ENCODE peak calls at places on chromosomes 5 and 9, in six cellular contexts. R is neuronal stem cell, H is IMR-90, L is H9, B is mesenchymal stem cell, K is trophoblast cell. X is an unnamed sample.

GRCh38 chr5:139755892-139756671 is 39.5 kb upstream of the PSD2 start:
- DNase-seq in K (no peak), R (no peak), H (no peak), B (no peak), L (no peak), X (no peak)

GRCh38 chr5:151029179-151029855 is 8.9 kb downstream of the GPX3 start:
- DNase-seq in L (no peak), B (no peak), H (no peak), R (no peak), K (no peak), X (no peak)

GRCh38 chr9:110638381-110638954 is 30.1 kb upstream of the MUSK start:
- DNase-seq in R (no peak), B (peak), L (no peak), H (peak), K (no peak), X (no peak)

GRCh38 chr9:82011133-82011532 is 22.6 kb downstream of the SPATA31D1 start:
- DNase-seq in B (no peak), H (no peak), L (no peak), R (no peak), K (no peak), X (no peak)

GRCh38 chr5:139138790-139139189 is 59.4 kb downstream of the SIL1 start:
- DNase-seq in K (peak), L (peak), H (peak), R (no peak), B (peak), X (no peak)

GRCh38 chr5:180898621-180899246 is at the start of gene BTNL8:
- DNase-seq in R (no peak), K (no peak), B (no peak), L (no peak), H (no peak), X (no peak)

GRCh38 chr5:115179068-115179958 is 9.6 kb upstream of the TRIM36 start:
- DNase-seq in K (peak), R (peak), B (peak), L (peak), H (no peak), X (no peak)

GRCh38 chr5:159764283-159764927 is 151.9 kb upstream of the ADRA1B start:
- DNase-seq in H (peak), L (no peak), B (peak), R (no peak), K (peak), X (no peak)

GRCh38 chr5:31270396-31270795 is 76.9 kb downstream of the CDH6 start:
- DNase-seq in R (peak), L (no peak), H (peak), B (no peak), K (no peak), X (no peak)

GRCh38 chr5:61353293-61353692 is 21.2 kb downstream of the ZSWIM6 start:
- DNase-seq in K (no peak), H (no peak), B (no peak), R (no peak), L (no peak), X (no peak)
- H2AFZ ChIP-seq in K (no peak), H (no peak), B (no peak), R (no peak), L (no peak), X (no peak)

DNA sequence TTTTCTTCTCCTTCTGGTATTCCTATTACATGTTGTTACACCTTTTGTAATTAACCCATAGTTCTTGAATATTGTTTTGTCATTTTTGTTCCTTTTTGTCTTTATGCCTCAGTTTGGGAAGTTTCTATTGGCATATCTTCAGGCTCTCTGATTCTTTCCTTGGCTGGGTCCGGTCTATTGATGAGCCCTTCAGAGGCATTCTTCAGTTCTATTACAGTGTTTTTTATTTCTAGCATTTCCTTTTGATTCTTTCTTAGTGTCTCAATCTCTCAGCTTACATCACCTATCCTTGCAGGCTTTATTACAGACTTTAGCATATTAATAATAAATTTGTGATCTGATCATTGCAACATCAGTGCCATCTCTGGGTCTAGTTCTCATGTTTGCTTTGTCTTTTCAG is 33.8 kb downstream of the PHF2 start:
- DNase-seq in L (no peak), H (no peak), R (no peak), B (no peak), K (no peak), X (no peak)
- H3K14ac ChIP-seq in L (no peak), H (no peak), R (no peak), B (no peak), K (no peak), X (no peak)

GRCh38 chr5:56481147-56481997 is 248.2 kb upstream of the ANKRD55 start:
- DNase-seq in K (peak), L (peak), H (peak), B (peak), R (peak), X (no peak)
- H2BK120ac ChIP-seq in K (peak), L (no peak), H (peak), B (peak), R (peak), X (no peak)

GRCh38 chr9:128554155-128554862 is 1.9 kb downstream of the SPTAN1 start:
- DNase-seq in H (peak), L (peak), B (peak), R (peak), K (peak), X (no peak)

GRCh38 chr9:128555180-128555721 is 2.9 kb downstream of the SPTAN1 start:
- DNase-seq in B (peak), K (peak), H (peak), L (peak), R (peak), X (no peak)

GRCh38 chr9:128558431-128559310 is 6.3 kb downstream of the SPTAN1 start:
- DNase-seq in K (peak), L (no peak), B (peak), R (no peak), H (peak), X (no peak)

GRCh38 chr9:128556276-128556675 is 3.9 kb downstream of the SPTAN1 start:
- DNase-seq in B (no peak), R (no peak), L (no peak), H (no peak), K (no peak), X (no peak)

GRCh38 chr9:128556915-128557634 is 4.7 kb downstream of the SPTAN1 start:
- DNase-seq in K (no peak), B (peak), L (no peak), H (no peak), R (no peak), X (no peak)
- H2AFZ ChIP-seq in K (no peak), B (no peak), L (no peak), H (no peak), R (no peak), X (no peak)

DNA sequence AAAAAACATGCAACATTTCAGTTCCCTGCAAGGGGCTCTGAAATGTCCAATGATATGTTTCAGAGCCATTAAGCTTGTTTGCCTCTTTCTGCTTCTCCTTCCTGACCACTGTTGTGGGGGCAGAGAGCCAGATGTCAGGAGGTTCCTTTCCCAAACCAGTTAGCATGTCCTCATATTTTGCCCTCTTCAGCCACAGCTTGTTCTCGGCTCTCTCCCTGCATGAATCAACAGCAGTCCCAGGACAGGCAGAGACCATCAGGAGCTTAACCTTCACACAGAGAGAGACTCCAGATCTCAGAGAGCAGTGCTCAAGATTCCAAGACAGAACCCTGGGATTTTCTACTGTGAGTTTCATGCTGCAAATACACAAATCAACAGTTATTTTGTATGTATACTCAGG is 218.5 kb downstream of the COMMD10 start:
- DNase-seq in B (peak), H (no peak), L (no peak), K (no peak), R (no peak), X (no peak)
- H3K14ac ChIP-seq in B (no peak), H (no peak), L (no peak), K (no peak), R (no peak), X (no peak)

DNA sequence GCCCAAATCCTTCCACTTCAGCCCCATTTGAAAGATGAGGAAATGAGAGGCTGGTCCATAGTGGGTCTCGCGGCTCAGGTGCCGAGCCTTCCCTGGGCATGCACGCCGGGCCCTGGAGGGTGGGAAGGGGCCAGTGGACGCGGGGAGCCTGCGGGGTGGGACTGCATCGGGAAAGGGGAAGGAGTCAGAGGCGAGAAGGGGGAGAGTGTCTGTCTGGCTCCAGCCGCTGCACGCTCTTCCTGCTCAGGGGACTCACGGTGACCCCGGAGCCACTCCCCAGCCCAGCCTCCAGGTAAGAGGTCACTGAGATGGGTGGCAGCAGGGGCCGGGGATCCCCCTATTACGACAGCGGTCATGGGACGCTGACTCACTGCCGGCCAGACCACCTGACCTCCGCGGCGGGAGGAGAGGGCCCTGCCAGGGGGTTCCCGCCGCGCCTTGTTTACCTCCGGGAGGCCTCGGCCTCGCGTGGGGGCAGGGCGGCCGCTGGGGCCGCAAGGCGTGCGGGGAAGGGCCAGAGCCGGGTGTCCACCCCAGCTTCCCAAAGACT is 1.9 kb upstream of the SQSTM1 start:
- DNase-seq in K (peak), H (peak), B (peak), R (no peak), L (peak), X (peak)
- H2BK120ac ChIP-seq in K (peak), H (peak), B (peak), R (peak), L (no peak), X (no peak)

GRCh38 chr5:60701317-60701988 is 1.5 kb upstream of the DEPDC1B start:
- DNase-seq in H (no peak), L (no peak), K (peak), B (no peak), R (no peak), X (no peak)

GRCh38 chr5:60700347-60700815 is 415 bp upstream of the DEPDC1B start:
- DNase-seq in H (no peak), K (no peak), B (no peak), R (no peak), L (no peak), X (no peak)

GRCh38 chr5:60710362-60710761 is 10.4 kb upstream of the DEPDC1B start:
- DNase-seq in L (no peak), R (no peak), K (no peak), H (no peak), B (no peak), X (no peak)

GRCh38 chr5:60703944-60704343 is 4.0 kb upstream of the DEPDC1B start:
- DNase-seq in K (no peak), H (no peak), L (no peak), R (no peak), B (no peak), X (no peak)

DNA sequence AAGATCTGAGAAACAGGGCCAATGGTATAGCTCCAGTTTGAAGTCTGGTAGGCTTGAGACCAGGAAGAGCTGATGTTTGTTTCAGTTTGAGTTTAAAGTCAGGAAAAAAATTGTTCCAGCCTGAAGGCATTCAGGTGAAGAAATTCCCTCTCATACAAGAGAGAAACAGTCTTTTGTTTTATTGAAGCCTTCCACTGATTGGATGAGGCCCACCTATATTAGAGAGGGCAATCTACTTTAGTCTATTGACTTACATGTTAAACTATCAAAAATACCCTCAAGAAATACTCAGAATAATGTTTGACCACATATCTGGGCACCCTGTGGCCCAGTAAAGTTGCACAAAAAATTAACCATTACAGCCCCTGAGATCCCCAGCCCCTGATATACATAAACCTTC is 5.2 kb upstream of the DEPDC1B start:
- DNase-seq in L (no peak), R (no peak), H (no peak), B (no peak), K (no peak), X (no peak)
- H2AFZ ChIP-seq in L (no peak), R (no peak), H (no peak), B (no peak), K (no peak), X (no peak)

X was measured in H1.